ENCODE peak calls at places on chromosomes 5 and 9, in ten cellular contexts. U is ascending aorta; J is heart right ventricle; E is aorta; Y is GM23248; O is left ventricle myocardium inferior; R is RWPE1; M is CD4-positive, alpha-beta T cell; P is heart left ventricle; H is tibial nerve. D is an unnamed sample.

GRCh38 chr5:155729684-155730059 is 597.3 kb upstream of the SGCD start:
- DNase-seq in U (no peak), J (peak; percentile 63), E (peak; percentile 73), Y (peak; percentile 18), O (peak; percentile 77), R (no peak), M (no peak), P (peak; percentile 83), H (no peak), D (peak; percentile 59)

GRCh38 chr9:79134654-79135053 is 437.1 kb upstream of the TLE4 start:
- DNase-seq in U (no peak), J (no peak), E (no peak), Y (peak; percentile 21), O (no peak), R (no peak), M (no peak), P (no peak), H (no peak), D (no peak)

GRCh38 chr9:127562841-127563523 is 49.1 kb upstream of the STXBP1 start:
- DNase-seq in U (peak; percentile 82), J (no peak), E (peak; percentile 80), Y (no peak), O (no peak), R (no peak), M (no peak), P (no peak), H (no peak), D (peak; percentile 83)

GRCh38 chr9:113511856-113512761 is 48.6 kb downstream of the RGS3 start:
- DNase-seq in U (no peak), J (no peak), E (no peak), Y (peak; percentile 67), O (no peak), R (no peak), M (no peak), P (no peak), H (no peak), D (no peak)

GRCh38 chr5:139725073-139725830 is 70.4 kb upstream of the PSD2 start:
- DNase-seq in U (no peak), J (peak; percentile 58), E (peak; percentile 92), Y (peak; percentile 93), O (no peak), R (no peak), M (no peak), P (no peak), H (no peak), D (peak; percentile 75)

GRCh38 chr5:22780756-22781155 is 72.4 kb downstream of the CDH12 start:
- DNase-seq in U (no peak), J (no peak), E (no peak), Y (no peak), O (no peak), R (no peak), M (no peak), P (no peak), H (no peak), D (no peak)

GRCh38 chr5:57447656-57448055 is 35.0 kb downstream of the ACTBL2 start:
- DNase-seq in U (no peak), J (no peak), E (no peak), Y (peak; percentile 65), O (no peak), R (no peak), M (no peak), P (no peak), H (no peak), D (no peak)

GRCh38 chr5:134590992-134591659 is 41.5 kb downstream of the SAR1B start:
- DNase-seq in U (no peak), J (no peak), E (no peak), Y (no peak), O (no peak), R (no peak), M (no peak), P (no peak), H (no peak), D (no peak)

GRCh38 chr5:32785639-32786216 is 74.6 kb downstream of the NPR3 start:
- DNase-seq in U (no peak), J (no peak), E (no peak), Y (no peak), O (no peak), R (no peak), M (no peak), P (no peak), H (no peak), D (no peak)

GRCh38 chr5:39811381-39811780 is 386.6 kb upstream of the DAB2 start:
- DNase-seq in U (no peak), J (no peak), E (no peak), Y (no peak), O (no peak), R (no peak), M (no peak), P (no peak), H (no peak), D (no peak)

GRCh38 chr9:92655896-92656536 is 13.9 kb downstream of the IPPK start:
- DNase-seq in U (no peak), J (no peak), E (peak; percentile 56), Y (no peak), O (no peak), R (no peak), M (no peak), P (peak; percentile 10), H (no peak), D (no peak)

GRCh38 chr5:172556971-172557461 is 84.0 kb upstream of the NEURL1B start:
- DNase-seq in U (no peak), J (peak; percentile 58), E (peak; percentile 64), Y (no peak), O (peak; percentile 59), R (no peak), M (no peak), P (peak; percentile 71), H (no peak), D (no peak)

DNA sequence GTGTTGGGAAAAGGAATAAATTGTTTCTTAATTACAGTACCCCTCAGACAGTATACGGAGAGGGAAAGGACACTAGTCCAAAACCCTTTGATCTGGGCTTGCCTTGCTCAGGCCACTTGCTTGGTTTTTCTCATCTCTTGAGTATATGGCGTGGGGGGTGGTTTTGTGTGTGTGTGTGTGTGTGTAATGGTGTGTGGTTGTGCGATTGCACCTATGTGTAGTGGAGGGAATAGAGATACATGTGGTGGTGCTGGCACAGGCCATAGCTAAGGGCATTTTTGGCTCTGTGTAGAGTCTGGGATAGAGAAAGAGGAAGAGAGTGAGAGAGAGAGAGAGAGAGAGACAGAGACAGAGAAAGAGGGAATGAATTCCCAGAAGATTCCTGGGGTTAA is 59.0 kb upstream of the TLR4 start:
- DNase-seq in U (no peak), J (no peak), E (no peak), Y (no peak), O (no peak), R (no peak), M (no peak), P (no peak), H (peak; percentile 5), D (no peak)
- H3K27ac ChIP-seq in U (no peak overlapping the region), J (peak overlapping the region; percentile 54), E (no peak overlapping the region), Y (no peak overlapping the region), O (peak overlapping the region; percentile 64), R (no peak overlapping the region), M (no peak overlapping the region), P (peak overlapping the region; percentile 40), H (peak overlapping the region; percentile 50), D (no peak overlapping the region)

GRCh38 chr9:137070201-137070905 is at the start of gene SAPCD2:
- DNase-seq in U (peak; percentile 90), J (peak; percentile 87), E (peak; percentile 95), Y (peak; percentile 93), O (peak; percentile 86), R (peak; percentile 96), M (peak; percentile 73), P (peak; percentile 94), H (peak; percentile 66), D (peak; percentile 94)
- H3K27ac ChIP-seq in U (no peak within 1 kb of the TSS), J (peak within 1 kb of the TSS; percentile 85), E (no peak within 1 kb of the TSS), Y (no peak within 1 kb of the TSS), O (peak within 1 kb of the TSS; percentile 87), R (peak within 1 kb of the TSS; percentile 85), M (no peak within 1 kb of the TSS), P (peak within 1 kb of the TSS; percentile 76), H (peak within 1 kb of the TSS; percentile 88), D (peak within 1 kb of the TSS; percentile 67)

DNA sequence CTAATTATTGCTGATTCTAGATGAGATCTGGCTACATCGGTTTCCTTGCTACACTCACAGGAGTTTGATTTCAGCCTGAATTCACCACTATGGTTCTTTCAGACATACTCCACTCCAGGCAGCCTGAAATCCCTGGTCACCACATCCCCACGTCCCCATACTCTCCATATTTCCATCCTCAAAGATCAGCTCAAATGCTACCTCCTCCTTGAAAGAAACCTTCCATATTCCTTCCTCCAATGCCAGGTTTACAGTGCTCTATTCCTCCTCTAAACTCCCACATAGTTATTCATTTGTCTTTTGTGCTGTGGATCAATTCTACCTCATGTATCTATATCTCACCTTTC is 151.7 kb downstream of the GLIS3 start:
- DNase-seq in U (no peak), J (no peak), E (no peak), Y (no peak), O (no peak), R (no peak), M (no peak), P (no peak), H (no peak), D (no peak)
- H3K27ac ChIP-seq in U (no peak overlapping the region), J (no peak overlapping the region), E (no peak overlapping the region), Y (no peak overlapping the region), O (no peak overlapping the region), R (no peak overlapping the region), M (no peak overlapping the region), P (no peak overlapping the region), H (no peak overlapping the region), D (no peak overlapping the region)

GRCh38 chr5:174398171-174398570 is 326.2 kb upstream of the MSX2 start:
- DNase-seq in U (no peak), J (no peak), E (no peak), Y (no peak), O (no peak), R (no peak), M (no peak), P (no peak), H (no peak), D (no peak)

GRCh38 chr5:174397206-174397605 is 327.2 kb upstream of the MSX2 start:
- DNase-seq in U (no peak), J (no peak), E (no peak), Y (no peak), O (no peak), R (no peak), M (no peak), P (no peak), H (no peak), D (no peak)

GRCh38 chr5:174396541-174396940 is 327.8 kb upstream of the MSX2 start:
- DNase-seq in U (no peak), J (no peak), E (no peak), Y (no peak), O (no peak), R (no peak), M (no peak), P (no peak), H (no peak), D (no peak)

GRCh38 chr5:174401793-174402192 is 322.6 kb upstream of the MSX2 start:
- DNase-seq in U (no peak), J (no peak), E (no peak), Y (no peak), O (no peak), R (no peak), M (no peak), P (no peak), H (no peak), D (no peak)

DNA sequence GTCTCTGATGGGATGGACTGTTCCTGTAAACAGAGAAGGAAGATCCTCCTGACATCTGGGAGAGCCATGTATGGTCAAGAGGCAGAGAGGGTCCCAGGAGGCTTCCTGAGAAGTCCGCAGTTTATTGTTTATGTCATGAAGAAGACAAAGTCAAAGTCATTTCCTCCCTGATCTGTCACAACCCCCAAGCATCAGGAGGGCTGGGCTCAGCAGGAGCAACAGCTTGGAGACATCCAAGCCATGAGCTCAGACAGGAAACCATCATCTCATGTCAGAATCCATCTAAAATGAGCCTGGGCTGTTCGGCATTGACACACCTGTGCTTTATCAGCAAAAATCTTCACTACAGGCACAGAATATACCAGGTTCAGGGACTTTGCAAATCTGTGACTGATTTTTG is 325.0 kb upstream of the MSX2 start:
- DNase-seq in U (no peak), J (no peak), E (no peak), Y (no peak), O (no peak), R (no peak), M (no peak), P (no peak), H (no peak), D (no peak)
- H3K27ac ChIP-seq in U (no peak overlapping the region), J (no peak overlapping the region), E (no peak overlapping the region), Y (no peak overlapping the region), O (no peak overlapping the region), R (no peak overlapping the region), M (no peak overlapping the region), P (no peak overlapping the region), H (no peak overlapping the region), D (no peak overlapping the region)

D was measured in upper lobe of right lung.